ENCODE peak calls at places on chromosomes 7 and 10, in five cellular contexts. P is tibial artery, D is fibroblast of lung, H is cardiac muscle cell, C is PC-9. K is an unnamed sample. For H3K4me1, the result is how much of the 10 kb centered on the place peaks cover.

GRCh38 chr7:130831817-130832481 is 97.9 kb upstream of the KLF14 start:
- DNase-seq in C (no peak), P (no peak), H (peak), D (peak), K (no peak)

GRCh38 chr7:30246392-30246791 is 38.0 kb upstream of the ZNRF2 start:
- DNase-seq in D (no peak), H (no peak), P (no peak), C (no peak), K (no peak)

GRCh38 chr10:96463562-96463961 is 50.2 kb downstream of the TLL2 start:
- DNase-seq in D (no peak), C (no peak), P (no peak), H (no peak), K (no peak)

GRCh38 chr7:19982841-19983835 is 209.7 kb upstream of the TMEM196 start:
- DNase-seq in P (no peak), C (no peak), H (peak), D (peak), K (no peak)

GRCh38 chr7:112056409-112056808 is 149.8 kb downstream of the DOCK4 start:
- DNase-seq in P (no peak), H (peak), C (no peak), D (no peak), K (no peak)

GRCh38 chr7:13628231-13629001 is 361.1 kb downstream of the ETV1 start:
- DNase-seq in H (peak), P (no peak), C (no peak), D (peak), K (no peak)

GRCh38 chr7:139168480-139168879 is 59.0 kb upstream of the ZC3HAV1 start:
- DNase-seq in C (no peak), P (no peak), D (no peak), H (no peak), K (no peak)

GRCh38 chr10:2839081-2839725 is 228.1 kb upstream of the PFKP start:
- DNase-seq in C (peak), H (peak), D (no peak), P (no peak), K (no peak)

GRCh38 chr7:46145412-46145811 is 224.3 kb upstream of the IGFBP3 start:
- DNase-seq in D (peak), C (peak), H (peak), P (no peak), K (no peak)

GRCh38 chr7:150382123-150382843 is 3.2 kb downstream of the ZNF775 start:
- DNase-seq in P (no peak), C (no peak), H (no peak), D (no peak), K (no peak)

DNA sequence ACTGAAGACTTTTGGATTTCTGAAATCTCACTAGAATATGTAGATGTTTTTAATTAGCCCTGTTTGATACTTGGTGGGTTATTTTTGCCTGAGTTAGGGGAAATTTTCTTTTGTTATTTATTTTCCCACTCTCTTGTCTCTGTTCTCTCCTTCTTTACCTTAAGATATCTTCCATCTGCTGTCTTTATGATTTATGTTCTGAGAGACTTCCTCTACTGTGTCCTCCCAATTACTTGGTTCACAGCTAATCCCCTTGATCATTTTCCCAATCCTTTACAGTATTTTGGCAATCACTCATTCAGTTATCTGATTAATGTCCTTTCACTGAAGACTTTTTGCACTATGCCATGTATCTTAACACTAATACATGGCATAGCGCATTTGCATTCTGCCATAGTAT is 49.5 kb upstream of the SRPK2 start:
- DNase-seq in P (no peak), H (no peak), D (no peak), C (no peak), K (no peak)
- TF ChIP-seq CTCF in P (no peak), H (no peak), D (no peak), C (no peak), K (no peak)

GRCh38 chr10:43120948-43121290 is 17.3 kb upstream of the CSGALNACT2 start:
- DNase-seq in D (peak), P (peak), H (peak), C (no peak), K (no peak)
- H3K4me3 ChIP-seq in D (no peak), P (no peak), H (no peak), C (no peak), K (no peak)

DNA sequence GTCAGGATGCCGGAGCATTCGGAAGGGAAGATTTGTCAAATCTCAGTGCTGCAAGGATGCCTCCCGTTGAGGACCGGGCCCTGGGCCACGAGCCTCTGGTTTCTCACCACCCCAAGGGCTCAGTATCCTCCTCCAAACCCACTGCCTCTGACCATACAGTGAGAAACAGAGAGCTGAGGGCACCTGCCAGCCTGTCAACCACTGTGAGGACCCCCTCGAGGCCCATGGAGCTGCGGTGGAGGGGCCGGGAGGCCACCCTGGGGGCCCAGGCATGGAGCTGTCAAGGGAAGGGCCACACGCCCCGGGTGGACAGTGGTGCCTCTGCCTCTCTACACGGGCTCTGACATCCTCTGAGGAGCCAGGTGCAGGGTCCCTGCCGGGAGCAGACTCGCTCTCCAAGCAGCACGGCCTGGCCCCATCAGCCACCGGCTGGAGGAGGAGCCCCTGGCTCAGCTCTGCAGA is 248.0 kb upstream of the TCERG1L start:
- DNase-seq in D (no peak), H (no peak), C (no peak), P (no peak), K (no peak)
- H3K4me1 ChIP-seq in D (under half), H (under half), C (under half), P (under half), K (under half)

GRCh38 chr7:117405519-117405918 is 21.8 kb downstream of the ASZ1 start:
- DNase-seq in P (no peak), H (no peak), D (no peak), C (no peak), K (no peak)
- TF ChIP-seq CTCF in P (no peak), H (no peak), D (no peak), C (no peak), K (no peak)

DNA sequence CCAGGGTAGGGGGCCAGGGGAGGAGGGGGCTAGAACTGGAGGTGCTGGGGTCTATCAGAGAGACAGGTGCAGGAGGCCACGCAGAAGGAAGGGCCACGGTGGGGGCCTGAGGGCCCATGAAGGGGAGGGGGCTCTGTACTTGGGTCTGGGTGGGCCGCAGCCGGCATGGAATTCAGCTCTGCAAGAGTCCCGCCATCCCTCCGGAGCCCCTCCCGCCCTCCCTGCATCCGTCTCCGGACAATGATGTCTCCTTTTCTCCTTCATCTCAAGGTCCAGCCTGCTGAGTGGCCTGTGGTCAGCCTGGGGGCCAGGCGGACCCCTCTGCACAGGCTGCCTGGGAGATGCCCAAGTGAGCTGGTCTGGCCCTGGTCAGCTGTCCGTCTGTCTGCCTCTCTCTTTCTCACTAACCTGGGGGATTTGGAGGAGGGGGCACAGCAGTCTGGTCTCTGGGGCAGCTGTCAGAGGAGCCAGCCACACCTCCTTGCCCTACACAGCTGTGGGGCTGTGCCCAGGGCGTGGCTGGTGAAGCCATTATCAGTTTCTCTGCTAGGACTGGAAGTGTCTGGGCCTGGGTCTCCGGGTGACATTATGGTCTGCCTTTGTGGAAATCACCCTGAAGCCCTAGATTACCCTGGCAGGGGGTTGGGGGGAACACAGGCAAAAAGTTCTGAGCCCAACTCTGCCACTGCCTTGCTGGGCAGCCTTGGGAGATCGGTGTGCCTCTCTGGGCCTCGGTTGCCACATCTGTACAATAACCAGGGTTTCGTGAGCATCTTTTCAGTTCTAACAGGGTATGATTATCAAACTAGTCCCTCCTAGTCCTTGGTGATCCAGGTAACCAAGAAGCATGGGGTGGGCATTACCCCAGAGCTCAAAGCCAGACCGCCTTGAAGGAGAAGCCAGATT is 19.0 kb upstream of the HSPB1 start:
- DNase-seq in P (no peak), C (no peak), H (no peak), D (no peak), K (no peak)
- H3K4me3 ChIP-seq in P (peak), C (no peak), H (no peak), D (no peak), K (peak)

GRCh38 chr7:75646551-75647102 is 92.1 kb downstream of the HIP1 start:
- DNase-seq in P (no peak), D (no peak), C (no peak), H (no peak), K (no peak)
- H3K4me1 ChIP-seq in P (under half), D (under half), C (under half), H (under half), K (under half)

DNA sequence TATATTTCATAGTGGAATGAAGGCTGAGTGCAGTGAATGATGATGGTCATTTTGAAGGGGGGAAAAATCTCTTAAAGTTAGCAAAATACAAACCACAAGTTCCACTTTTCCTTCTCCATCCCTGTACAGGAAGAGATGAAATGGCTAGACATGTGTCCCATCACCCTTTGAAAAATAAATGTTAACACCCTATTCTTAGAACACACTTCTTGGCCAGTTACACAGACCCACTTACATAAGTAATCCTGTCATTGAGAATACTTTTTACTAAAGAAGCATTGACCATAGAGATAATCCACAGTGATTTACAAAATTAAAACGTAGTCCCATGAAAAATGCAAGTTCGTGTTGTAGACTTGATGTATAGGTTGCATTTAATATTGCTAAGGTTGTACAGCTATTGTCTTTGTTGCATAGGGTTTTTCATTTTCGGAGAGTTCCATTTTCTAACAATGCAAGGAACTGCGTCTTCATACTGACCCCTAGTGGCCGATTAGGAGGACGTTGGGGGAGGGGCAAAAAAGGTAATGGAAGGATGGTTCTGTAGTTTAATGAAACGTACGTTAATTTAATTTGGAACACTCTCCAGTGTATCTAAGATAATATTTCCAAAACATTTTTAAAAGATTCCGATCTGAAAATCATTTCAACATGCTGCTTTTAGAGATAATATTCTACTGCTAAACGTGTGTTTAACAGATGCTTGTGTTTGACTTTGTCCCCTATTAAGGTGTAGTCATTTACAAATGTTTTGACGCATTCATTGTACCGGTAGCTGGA is 60.9 kb downstream of the ARMC3 start:
- DNase-seq in H (peak), P (peak), D (peak), C (peak), K (no peak)
- TF ChIP-seq CTCF in H (peak), P (peak), D (peak), C (peak), K (peak)

K was measured in heart left ventricle.